ENCODE peak calls at places on chromosomes 7 and 10, in nine cellular contexts. S is breast epithelium; W is hepatocyte; M is iPS DF 6.9; R is heart right ventricle; Y is GM23248; D is effector memory CD4-positive, alpha-beta T cell; X is OCI-LY7; A is psoas muscle. J is an unnamed sample.

GRCh38 chr10:95400789-95401188 is 110.0 kb upstream of the PDLIM1 start:
- DNase-seq in S (no peak), W (no peak), M (no peak), R (no peak), Y (no peak), D (no peak), X (no peak), A (no peak), J (peak; percentile 68)

GRCh38 chr7:128839751-128840177 is 9.6 kb downstream of the FLNC start:
- DNase-seq in S (no peak), W (no peak), M (no peak), R (peak; percentile 7), Y (no peak), D (no peak), X (no peak), A (peak; percentile 59), J (peak; percentile 51)

GRCh38 chr7:89623018-89623672 is 531.1 kb upstream of the STEAP1 start:
- DNase-seq in S (no peak), W (peak; percentile 58), M (peak; percentile 5), R (no peak), Y (peak; percentile 65), D (no peak), X (peak; percentile 29), A (no peak), J (no peak)

GRCh38 chr7:7812112-7812511 is 93.7 kb upstream of the RPA3 start:
- DNase-seq in S (no peak), W (no peak), M (no peak), R (no peak), Y (no peak), D (no peak), X (no peak), A (no peak), J (no peak)

GRCh38 chr10:19811517-19811916 is 4.7 kb upstream of the PLXDC2 start:
- DNase-seq in S (no peak), W (peak; percentile 44), M (no peak), R (no peak), Y (peak; percentile 55), D (no peak), X (no peak), A (no peak), J (no peak)

GRCh38 chr10:45460235-45460878 is 86.3 kb downstream of the ALOX5 start:
- DNase-seq in S (no peak), W (no peak), M (no peak), R (no peak), Y (no peak), D (no peak), X (peak; percentile 67), A (no peak), J (no peak)

GRCh38 chr10:28840954-28841353 is 163.6 kb downstream of the BAMBI start:
- DNase-seq in S (no peak), W (no peak), M (no peak), R (no peak), Y (no peak), D (no peak), X (no peak), A (no peak), J (no peak)

GRCh38 chr10:49176310-49177268 is 11.6 kb downstream of the TMEM273 start:
- DNase-seq in S (no peak), W (no peak), M (no peak), R (peak; percentile 59), Y (no peak), D (no peak), X (no peak), A (peak; percentile 63), J (no peak)

GRCh38 chr10:92490387-92490786 is 83.5 kb downstream of the IDE start:
- DNase-seq in S (no peak), W (no peak), M (no peak), R (no peak), Y (peak; percentile 4), D (no peak), X (no peak), A (no peak), J (no peak)

GRCh38 chr7:15620491-15621185 is 58.8 kb upstream of the AGMO start:
- DNase-seq in S (no peak), W (no peak), M (no peak), R (no peak), Y (no peak), D (no peak), X (no peak), A (no peak), J (no peak)

GRCh38 chr10:116385994-116386809 is 41.4 kb upstream of the PNLIPRP3 start:
- DNase-seq in S (no peak), W (peak; percentile 50), M (no peak), R (no peak), Y (peak; percentile 52), D (no peak), X (peak; percentile 32), A (no peak), J (no peak)

GRCh38 chr10:126959906-126960685 is 54.9 kb downstream of the DOCK1 start:
- DNase-seq in S (no peak), W (no peak), M (no peak), R (no peak), Y (no peak), D (no peak), X (no peak), A (no peak), J (no peak)

GRCh38 chr10:56370217-56371113 is 9.4 kb upstream of the ZWINT start:
- DNase-seq in S (no peak), W (peak; percentile 5), M (no peak), R (no peak), Y (no peak), D (no peak), X (peak; percentile 69), A (no peak), J (no peak)

GRCh38 chr7:87999261-87999660 is 65.2 kb downstream of the ADAM22 start:
- DNase-seq in S (no peak), W (no peak), M (no peak), R (no peak), Y (no peak), D (no peak), X (no peak), A (no peak), J (no peak)

GRCh38 chr7:51789494-51789893 is 472.9 kb upstream of the COBL start:
- DNase-seq in S (no peak), W (peak; percentile 25), M (no peak), R (no peak), Y (no peak), D (no peak), X (no peak), A (no peak), J (no peak)

GRCh38 chr10:87578799-87579401 is 74.2 kb downstream of the MINPP1 start:
- DNase-seq in S (no peak), W (peak; percentile 25), M (no peak), R (no peak), Y (peak; percentile 38), D (no peak), X (no peak), A (no peak), J (no peak)

GRCh38 chr10:92929896-92930295 is 81.6 kb downstream of the EXOC6 start:
- DNase-seq in S (no peak), W (no peak), M (no peak), R (no peak), Y (no peak), D (no peak), X (no peak), A (no peak), J (no peak)

GRCh38 chr7:39919646-39920045 is 30.4 kb upstream of the CDK13 start:
- DNase-seq in S (no peak), W (no peak), M (no peak), R (no peak), Y (no peak), D (no peak), X (no peak), A (no peak), J (no peak)

GRCh38 chr10:91520657-91521056 is 110.5 kb downstream of the HECTD2 start:
- DNase-seq in S (no peak), W (no peak), M (no peak), R (no peak), Y (peak; percentile 36), D (no peak), X (no peak), A (no peak), J (no peak)

DNA sequence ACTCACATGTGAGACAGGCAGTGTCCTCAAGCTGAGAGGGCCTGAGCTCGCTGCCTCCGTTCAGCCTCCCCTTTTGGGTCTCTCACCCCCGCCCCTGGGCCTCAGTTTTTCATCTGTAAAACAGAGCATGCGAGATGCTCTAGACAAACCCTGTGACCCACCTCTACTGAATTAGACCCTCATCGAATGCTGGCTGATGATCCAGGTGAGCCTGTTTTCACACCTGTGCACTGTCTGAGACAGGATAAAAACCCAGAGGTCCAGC is 102.1 kb downstream of the PDGFA start:
- DNase-seq in S (no peak), W (no peak), M (no peak), R (no peak), Y (no peak), D (no peak), X (no peak), A (peak; percentile 30), J (peak; percentile 27)
- H3K9me3 ChIP-seq in S (peaks cover 22% of the 10 kb centered on the region), W (no peaks in the 10 kb centered on the region), M (no peaks in the 10 kb centered on the region), R (peaks cover 17% of the 10 kb centered on the region), Y (no peaks in the 10 kb centered on the region), D (no peaks in the 10 kb centered on the region), X (no peaks in the 10 kb centered on the region), A (peaks cover 9% of the 10 kb centered on the region), J (peaks cover 12% of the 10 kb centered on the region)

GRCh38 chr7:155303039-155303593 is 5.4 kb downstream of the INSIG1 start:
- DNase-seq in S (no peak), W (no peak), M (no peak), R (no peak), Y (no peak), D (no peak), X (no peak), A (no peak), J (no peak)
- H3K36me3 ChIP-seq in S (no peaks in the 10 kb centered on the region), W (peaks cover 6% of the 10 kb centered on the region), M (peaks cover 14% of the 10 kb centered on the region), R (peaks cover 59% of the 10 kb centered on the region), Y (peaks cover 14% of the 10 kb centered on the region), D (peaks cover 32% of the 10 kb centered on the region), X (peaks cover 89% of the 10 kb centered on the region), A (no peaks in the 10 kb centered on the region), J (peaks cover 11% of the 10 kb centered on the region)

DNA sequence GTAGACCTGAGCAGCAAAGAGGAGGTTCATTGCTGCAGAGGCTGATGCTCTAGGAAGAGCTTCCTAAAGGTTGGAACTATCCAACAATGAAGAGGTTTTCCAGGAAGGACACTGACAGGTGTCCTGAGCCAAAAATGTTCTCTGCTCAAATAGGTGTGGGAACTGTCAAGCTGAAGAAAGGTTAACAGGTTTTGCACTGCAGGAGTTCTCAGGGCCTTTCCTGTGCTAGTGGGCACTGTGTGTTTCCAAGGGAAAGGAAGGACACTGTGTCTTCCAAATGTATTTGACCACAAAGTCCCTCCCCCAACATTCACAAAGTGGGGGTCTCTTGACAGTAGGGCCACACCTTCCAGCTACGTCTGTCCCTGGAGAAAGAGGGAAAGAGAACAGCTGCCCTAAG is 4.0 kb downstream of the ZCCHC24 start:
- DNase-seq in S (no peak), W (no peak), M (no peak), R (no peak), Y (no peak), D (no peak), X (no peak), A (no peak), J (no peak)
- H3K4me1 ChIP-seq in S (peaks cover 6% of the 10 kb centered on the region), W (peaks cover 21% of the 10 kb centered on the region), M (peaks cover 4% of the 10 kb centered on the region), R (peaks cover 82% of the 10 kb centered on the region), Y (peaks cover 40% of the 10 kb centered on the region), D (peaks cover 23% of the 10 kb centered on the region), X (peaks cover 13% of the 10 kb centered on the region), A (peaks cover 69% of the 10 kb centered on the region), J (no peaks in the 10 kb centered on the region)

DNA sequence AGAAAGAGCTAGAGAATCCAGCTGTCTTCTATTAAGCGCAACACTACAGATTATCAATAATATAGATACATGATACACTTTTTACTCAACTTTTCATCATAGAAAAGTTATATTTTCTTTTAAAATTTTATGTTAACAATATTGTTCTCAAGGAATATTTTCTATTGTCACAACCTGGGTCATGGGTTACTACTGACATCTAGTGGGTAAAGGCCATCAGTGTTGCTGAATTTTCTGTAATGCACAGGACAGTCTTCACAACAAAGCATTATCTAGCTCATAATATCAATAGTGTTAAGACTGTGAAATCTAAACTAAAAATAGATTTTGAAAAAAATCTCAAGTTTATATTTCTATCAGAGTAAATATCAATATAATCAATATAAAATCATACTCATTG is 209.8 kb downstream of the ZNF33B start:
- DNase-seq in S (no peak), W (no peak), M (no peak), R (no peak), Y (peak; percentile 28), D (no peak), X (peak; percentile 16), A (no peak), J (no peak)
- H3K9me3 ChIP-seq in S (no peaks in the 10 kb centered on the region), W (no peaks in the 10 kb centered on the region), M (peaks cover 4% of the 10 kb centered on the region), R (no peaks in the 10 kb centered on the region), Y (no peaks in the 10 kb centered on the region), D (no peaks in the 10 kb centered on the region), X (no peaks in the 10 kb centered on the region), A (no peaks in the 10 kb centered on the region), J (no peaks in the 10 kb centered on the region)

J was measured in kidney.